ENCODE peak calls at places on chromosomes 3 and 15, in four cellular contexts. L, A, X and E are unnamed samples.

GRCh38 chr15:73333001-73333400 is 35.8 kb downstream of the HCN4 start:
- DNase-seq in L (no peak), A (no peak), X (no peak), E (no peak)

GRCh38 chr15:28017423-28017924 is 81.6 kb downstream of the OCA2 start:
- DNase-seq in L (no peak), A (no peak), X (no peak), E (no peak)

GRCh38 chr15:79524531-79524930 is 92.4 kb downstream of the MINAR1 start:
- DNase-seq in L (no peak), A (no peak), X (no peak), E (no peak)

GRCh38 chr15:97652041-97652440 is 308.5 kb upstream of the ARRDC4 start:
- DNase-seq in L (no peak), A (no peak), X (no peak), E (no peak)

GRCh38 chr3:172885704-172886103 is 135.2 kb downstream of the ECT2 start:
- DNase-seq in L (no peak), A (no peak), X (no peak), E (no peak)

GRCh38 chr3:170189396-170190256 is 8.1 kb upstream of the PHC3 start:
- DNase-seq in L (no peak), A (no peak), X (no peak), E (no peak)

GRCh38 chr15:57457726-57458125 is 81.4 kb downstream of the CGNL1 start:
- DNase-seq in L (no peak), A (no peak), X (no peak), E (no peak)

GRCh38 chr3:47057212-47057671 is 77.8 kb downstream of the NBEAL2 start:
- DNase-seq in L (no peak), A (no peak), X (no peak), E (no peak)

GRCh38 chr3:82144811-82145210 is 383.4 kb upstream of the GBE1 start:
- DNase-seq in L (no peak), A (no peak), X (no peak), E (no peak)

GRCh38 chr15:68328485-68328884 is 50.9 kb downstream of the FEM1B start:
- DNase-seq in L (no peak), A (no peak), X (no peak), E (no peak)